ENCODE peak calls at places on chromosomes 13 and 19, in five cellular contexts. One of them, this sample, is unnamed.

GRCh38 chr19:31113250-31113685 is 236.0 kb downstream of the TSHZ3 start:
- DNase-seq in fibroblast of lung: peak; percentile 44
- DNase-seq in AG09309: peak; percentile 29
- DNase-seq in RCC 7860: no peak
- DNase-seq in GM13977: no peak
- DNase-seq in this sample: no peak

GRCh38 chr19:4149518-4150288 is 3.7 kb upstream of the CREB3L3 start:
- DNase-seq in fibroblast of lung: no peak
- DNase-seq in AG09309: no peak
- DNase-seq in RCC 7860: no peak
- DNase-seq in GM13977: no peak
- DNase-seq in this sample: no peak

GRCh38 chr19:33559996-33560395 is 38.4 kb upstream of the PEPD start:
- DNase-seq in fibroblast of lung: no peak
- DNase-seq in AG09309: no peak
- DNase-seq in RCC 7860: no peak
- DNase-seq in GM13977: no peak
- DNase-seq in this sample: no peak

GRCh38 chr19:13579388-13580060 is 73.2 kb upstream of the CACNA1A start:
- DNase-seq in fibroblast of lung: peak; percentile 63
- DNase-seq in AG09309: peak; percentile 48
- DNase-seq in RCC 7860: no peak
- DNase-seq in GM13977: no peak
- DNase-seq in this sample: no peak

GRCh38 chr19:17718988-17719711 is at the start of gene MAP1S:
- DNase-seq in fibroblast of lung: peak; percentile 44
- DNase-seq in AG09309: no peak
- DNase-seq in RCC 7860: peak; percentile 27
- DNase-seq in GM13977: peak; percentile 96
- DNase-seq in this sample: peak; percentile 94

GRCh38 chr19:28377077-28377476 is 835.9 kb downstream of the UQCRFS1 start:
- DNase-seq in fibroblast of lung: peak; percentile 2
- DNase-seq in AG09309: no peak
- DNase-seq in RCC 7860: no peak
- DNase-seq in GM13977: no peak
- DNase-seq in this sample: no peak

GRCh38 chr13:84896128-84896527 is 903.1 kb downstream of the SLITRK6 start:
- DNase-seq in fibroblast of lung: peak; percentile 34
- DNase-seq in AG09309: peak; percentile 20
- DNase-seq in RCC 7860: peak; percentile 19
- DNase-seq in GM13977: peak; percentile 55
- DNase-seq in this sample: peak; percentile 55

GRCh38 chr19:46713781-46714522 is 3.0 kb downstream of the PRKD2 start:
- DNase-seq in fibroblast of lung: peak; percentile 79
- DNase-seq in AG09309: peak; percentile 17
- DNase-seq in RCC 7860: peak; percentile 59
- DNase-seq in GM13977: peak; percentile 86
- DNase-seq in this sample: peak; percentile 85

GRCh38 chr19:1754651-1755466 is 1.6 kb downstream of the ONECUT3 start:
- DNase-seq in fibroblast of lung: peak; percentile 23
- DNase-seq in AG09309: no peak
- DNase-seq in RCC 7860: no peak
- DNase-seq in GM13977: no peak
- DNase-seq in this sample: no peak

This sample was measured in GM13976.